ENCODE peak calls at places on chromosome 4, in nine cellular contexts. N is tibial nerve, Q is tibial artery, Y is GM04504, F is hypothalamus, L is D721Med, O is A549, B is anterior cingulate cortex, A is GDM1. V is an unnamed sample.

GRCh38 chr4:38804654-38805295 is at the start of gene TLR1:
- DNase-seq in Y (peak; percentile 14), F (no peak), O (no peak), B (no peak), N (no peak), A (peak; percentile 29), L (no peak), Q (no peak), V (peak; percentile 68)

GRCh38 chr4:2837904-2838496 is 5.6 kb upstream of the ADD1 start:
- DNase-seq in A (peak; percentile 47), Y (no peak), O (no peak), F (peak; percentile 21), L (no peak), Q (peak; percentile 67), B (peak; percentile 23), N (no peak), V (no peak)

GRCh38 chr4:35939746-35940145 is 304.6 kb downstream of the ARAP2 start:
- DNase-seq in O (no peak), N (no peak), A (no peak), L (no peak), B (no peak), F (no peak), Q (no peak), Y (no peak), V (peak; percentile 6)

GRCh38 chr4:18366762-18367358 is 345.3 kb upstream of the LCORL start:
- DNase-seq in B (no peak), Q (no peak), F (no peak), N (no peak), Y (no peak), O (no peak), L (no peak), A (peak; percentile 22), V (peak; percentile 47)

GRCh38 chr4:56055027-56055976 is 106.6 kb downstream of the CEP135 start:
- DNase-seq in A (no peak), F (no peak), Q (no peak), Y (no peak), B (no peak), L (no peak), N (no peak), O (no peak), V (no peak)

GRCh38 chr4:88610771-88611170 is 18.5 kb downstream of the HERC3 start:
- DNase-seq in Y (peak; percentile 76), O (no peak), N (no peak), B (peak; percentile 20), L (no peak), F (peak; percentile 55), A (no peak), Q (peak; percentile 63), V (no peak)

GRCh38 chr4:181006509-181007290 is 1236.5 kb upstream of the TENM3 start:
- DNase-seq in O (no peak), Q (no peak), F (no peak), A (no peak), L (no peak), B (no peak), Y (no peak), N (no peak), V (no peak)

GRCh38 chr4:29805245-29805644 is 914.9 kb upstream of the PCDH7 start:
- DNase-seq in A (no peak), O (no peak), Q (no peak), F (no peak), Y (no peak), B (no peak), L (no peak), N (no peak), V (no peak)

GRCh38 chr4:90328558-90328957 is 201.4 kb downstream of the CCSER1 start:
- DNase-seq in F (no peak), Y (no peak), A (peak; percentile 50), N (no peak), B (peak; percentile 0), L (no peak), Q (no peak), O (no peak), V (peak; percentile 11)

GRCh38 chr4:141643557-141643956 is 7.2 kb downstream of the IL15 start:
- DNase-seq in N (no peak), O (peak; percentile 27), F (no peak), Q (no peak), A (no peak), L (no peak), Y (peak; percentile 49), B (no peak), V (peak; percentile 97)

GRCh38 chr4:108060164-108060563 is 70.5 kb downstream of the HADH start:
- DNase-seq in L (no peak), N (no peak), F (peak; percentile 6), Q (no peak), A (peak; percentile 30), B (peak; percentile 6), Y (peak; percentile 21), O (peak; percentile 6), V (peak; percentile 49)

GRCh38 chr4:46146993-46147392 is 23.1 kb upstream of the GABRG1 start:
- DNase-seq in N (no peak), L (no peak), B (no peak), Q (no peak), A (no peak), Y (no peak), F (no peak), O (no peak), V (peak; percentile 51)

GRCh38 chr4:173212379-173212778 is 43.8 kb downstream of the GALNT7 start:
- DNase-seq in Q (no peak), A (no peak), O (no peak), Y (no peak), L (no peak), F (no peak), N (no peak), B (no peak), V (no peak)

GRCh38 chr4:47482326-47482725 is 2.7 kb upstream of the ATP10D start:
- DNase-seq in A (no peak), Y (no peak), Q (no peak), B (no peak), L (no peak), N (no peak), F (no peak), O (no peak), V (peak; percentile 91)

GRCh38 chr4:136484996-136485395 is 1047.3 kb downstream of the PCDH18 start:
- DNase-seq in B (no peak), N (no peak), O (no peak), Q (no peak), L (no peak), F (no peak), A (no peak), Y (no peak), V (no peak)

GRCh38 chr4:56641494-56642051 is 39.5 kb downstream of the HOPX start:
- DNase-seq in A (no peak), F (no peak), Y (peak; percentile 72), B (no peak), N (no peak), L (no peak), Q (no peak), O (peak; percentile 47), V (peak; percentile 97)

GRCh38 chr4:78923459-78924312 is 15.6 kb downstream of the PAQR3 start:
- DNase-seq in A (no peak), N (no peak), Q (no peak), F (no peak), B (no peak), L (no peak), Y (no peak), O (no peak), V (peak; percentile 3)

GRCh38 chr4:88569944-88570455 is 22.3 kb upstream of the HERC3 start:
- DNase-seq in F (no peak), N (no peak), O (no peak), Y (no peak), A (no peak), Q (no peak), B (no peak), L (no peak), V (no peak)

GRCh38 chr4:167955006-167955405 is 137.3 kb upstream of the ANXA10 start:
- DNase-seq in N (no peak), A (no peak), Y (no peak), F (no peak), Q (no peak), L (no peak), B (no peak), O (no peak), V (no peak)